ENCODE peak calls at places on chromosomes 12 and 14, in four cellular contexts. P is mesendoderm, I is colonic mucosa, T is neural progenitor cell. S is an unnamed sample.

GRCh38 chr12:82993610-82994009 is 306.9 kb downstream of the TMTC2 start:
- DNase-seq in P (no peak), T (no peak), I (no peak), S (no peak)

GRCh38 chr12:121611306-121611705 is 15.0 kb upstream of the ORAI1 start:
- DNase-seq in T (no peak), P (peak), I (no peak), S (no peak)

GRCh38 chr14:99039316-99040041 is 232.5 kb downstream of the BCL11B start:
- DNase-seq in T (no peak), P (no peak), I (no peak), S (no peak)

GRCh38 chr12:7498832-7499231 is 4.7 kb downstream of the CD163 start:
- DNase-seq in T (no peak), P (peak), I (no peak), S (no peak)

GRCh38 chr12:111201036-111201435 is 167.9 kb downstream of the PHETA1 start:
- DNase-seq in P (peak), I (no peak), T (peak), S (no peak)

GRCh38 chr14:22887260-22887989 is 4.4 kb downstream of the REM2 start:
- DNase-seq in I (peak), T (peak), P (peak), S (no peak)

GRCh38 chr12:27504506-27504905 is 19.5 kb upstream of the PPFIBP1 start:
- DNase-seq in P (no peak), T (no peak), I (no peak), S (no peak)

GRCh38 chr14:54776361-54777001 is 126.1 kb downstream of the GCH1 start:
- DNase-seq in I (no peak), T (no peak), P (no peak), S (peak)

GRCh38 chr12:44581642-44582242 is 294.4 kb downstream of the NELL2 start:
- DNase-seq in I (no peak), T (peak), P (peak), S (no peak)

GRCh38 chr12:71746983-71747611 is 7.6 kb upstream of the RAB21 start:
- DNase-seq in I (peak), P (peak), T (peak), S (no peak)

GRCh38 chr14:24428628-24429394 is 657 bp downstream of the CBLN3 start:
- DNase-seq in I (no peak), P (peak), T (no peak), S (no peak)

GRCh38 chr12:120646044-120646443 is 5.6 kb downstream of the CABP1 start:
- DNase-seq in P (no peak), T (no peak), I (no peak), S (no peak)

GRCh38 chr14:60327447-60328331 is 78.7 kb downstream of the PPM1A start:
- DNase-seq in P (peak), T (peak), I (peak), S (no peak)

GRCh38 chr14:23071975-23072539 is 14.7 kb upstream of the CDH24 start:
- DNase-seq in T (peak), I (peak), P (peak), S (no peak)

GRCh38 chr12:12870454-12870853 is 20.9 kb upstream of the GPRC5A start:
- DNase-seq in P (peak), T (no peak), I (no peak), S (peak)

GRCh38 chr12:16006752-16007151 is 95.6 kb downstream of the DERA start:
- DNase-seq in P (no peak), I (no peak), T (no peak), S (no peak)

GRCh38 chr12:89195470-89195869 is 156.8 kb downstream of the DUSP6 start:
- DNase-seq in T (no peak), I (no peak), P (no peak), S (no peak)

GRCh38 chr12:124573839-124574786 is 6.7 kb upstream of the NCOR2 start:
- DNase-seq in T (no peak), I (no peak), P (no peak), S (no peak)

GRCh38 chr12:111322336-111323250 is 46.3 kb downstream of the PHETA1 start:
- DNase-seq in I (no peak), P (no peak), T (no peak), S (no peak)

GRCh38 chr14:33271216-33271615 is 332.5 kb downstream of the NPAS3 start:
- DNase-seq in P (peak), T (no peak), I (no peak), S (no peak)

GRCh38 chr12:11954181-11954580 is 116.6 kb upstream of the BCL2L14 start:
- DNase-seq in T (no peak), I (no peak), P (no peak), S (no peak)

GRCh38 chr12:12405882-12406281 is 49.0 kb downstream of the BORCS5 start:
- DNase-seq in T (no peak), I (peak), P (no peak), S (no peak)

GRCh38 chr12:80272516-80272915 is 171.5 kb upstream of the PTPRQ start:
- DNase-seq in P (no peak), I (no peak), T (peak), S (no peak)

GRCh38 chr14:101022916-101023435 is 119.5 kb upstream of the RTL1 start:
- DNase-seq in P (no peak), I (peak), T (no peak), S (no peak)

GRCh38 chr12:25084816-25085215 is 110.1 kb downstream of the DNAI7 start:
- DNase-seq in T (peak), P (peak), I (no peak), S (no peak)
- H3K9ac ChIP-seq in T (no peak), P (no peak), I (no peak), S (no peak)

GRCh38 chr14:73426877-73427276 is 31.5 kb downstream of the NUMB start:
- DNase-seq in P (no peak), I (no peak), T (no peak), S (no peak)

GRCh38 chr14:73424453-73424852 is 33.9 kb downstream of the NUMB start:
- DNase-seq in I (no peak), P (no peak), T (no peak), S (no peak)

GRCh38 chr14:73428354-73428824 is 30.0 kb downstream of the NUMB start:
- DNase-seq in P (no peak), T (no peak), I (no peak), S (no peak)

GRCh38 chr14:73432124-73432523 is 26.2 kb downstream of the NUMB start:
- DNase-seq in I (no peak), P (no peak), T (no peak), S (no peak)

GRCh38 chr14:73427516-73428264 is 30.7 kb downstream of the NUMB start:
- DNase-seq in T (no peak), I (no peak), P (no peak), S (no peak)
- H3K9ac ChIP-seq in T (no peak), I (no peak), P (no peak), S (no peak)

GRCh38 chr12:52045794-52046199 is 5.4 kb upstream of the NR4A1 start:
- DNase-seq in I (peak), P (no peak), T (no peak), S (no peak)
- H3K9ac ChIP-seq in I (peak), P (no peak), T (no peak), S (no peak)

GRCh38 chr12:113347892-113348291 is 10.5 kb upstream of the PLBD2 start:
- DNase-seq in P (no peak), I (no peak), T (no peak), S (no peak)

GRCh38 chr12:113346387-113346786 is 11.5 kb upstream of the SLC8B1 start:
- DNase-seq in P (no peak), I (no peak), T (no peak), S (no peak)

GRCh38 chr12:113345318-113345717 is 10.4 kb upstream of the SLC8B1 start:
- DNase-seq in T (no peak), P (no peak), I (no peak), S (no peak)

GRCh38 chr12:113348849-113349536 is 9.4 kb upstream of the PLBD2 start:
- DNase-seq in T (peak), P (peak), I (no peak), S (no peak)

DNA sequence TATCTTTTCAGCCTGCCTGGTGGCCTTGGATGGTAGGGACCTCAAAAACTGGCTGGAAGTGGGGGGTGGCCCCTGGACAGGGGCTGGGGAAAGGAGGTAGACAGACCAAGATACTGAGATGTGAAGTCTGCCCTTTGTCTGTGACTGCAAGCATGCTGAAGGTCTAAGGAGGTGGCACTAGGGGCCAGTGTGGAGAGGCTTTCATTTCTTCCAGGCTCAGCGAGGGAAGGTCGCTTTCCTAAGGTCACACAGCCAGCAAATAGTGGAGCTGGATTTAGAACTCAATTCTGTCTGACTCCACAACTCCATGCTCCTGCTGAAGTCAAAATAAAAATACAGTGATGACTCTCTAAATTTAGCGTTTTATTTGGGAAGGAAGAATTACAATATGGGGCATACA is 11.3 kb upstream of the PLBD2 start:
- DNase-seq in I (no peak), P (peak), T (no peak), S (no peak)
- H3K9ac ChIP-seq in I (no peak), P (no peak), T (no peak), S (no peak)

GRCh38 chr12:109718390-109718789 is 4.8 kb downstream of the FAM222A start:
- DNase-seq in T (peak), P (peak), I (no peak), S (no peak)

GRCh38 chr12:109716092-109716479 is 2.5 kb downstream of the FAM222A start:
- DNase-seq in P (no peak), T (no peak), I (no peak), S (no peak)

GRCh38 chr12:109719123-109720022 is 5.7 kb downstream of the FAM222A start:
- DNase-seq in P (peak), I (no peak), T (peak), S (no peak)

GRCh38 chr12:109716512-109717389 is 3.1 kb downstream of the FAM222A start:
- DNase-seq in P (no peak), T (no peak), I (peak), S (no peak)

GRCh38 chr12:109717390-109718357 is 4.0 kb downstream of the FAM222A start:
- DNase-seq in P (peak), T (no peak), I (no peak), S (no peak)
- H3K9ac ChIP-seq in P (peak), T (no peak), I (no peak), S (no peak)

DNA sequence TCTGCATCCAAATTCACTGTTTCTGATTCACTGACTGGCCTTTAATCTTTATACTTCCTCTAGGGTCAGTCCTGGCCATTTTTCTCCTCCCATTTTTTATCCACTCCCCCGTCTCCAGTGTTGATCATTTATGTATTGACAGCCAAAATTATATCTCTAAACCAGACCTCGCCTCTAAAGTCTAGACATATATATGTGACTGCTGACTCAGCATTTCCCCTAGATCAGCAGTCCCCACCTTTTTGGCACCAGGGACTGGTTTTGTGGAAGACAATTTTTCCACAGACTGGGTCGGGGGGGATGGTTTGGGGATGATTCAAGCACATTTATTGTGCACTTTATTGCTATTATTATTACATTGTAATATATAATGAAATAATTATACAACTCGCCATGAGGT is 88.3 kb upstream of the DAAM1 start:
- DNase-seq in P (no peak), I (no peak), T (no peak), S (no peak)
- H3K9ac ChIP-seq in P (no peak), I (no peak), T (no peak), S (no peak)

GRCh38 chr12:93723568-93723930 is 46.4 kb downstream of the CRADD start:
- DNase-seq in I (no peak), P (no peak), T (no peak), S (no peak)
- H3K9ac ChIP-seq in I (no peak), P (no peak), T (no peak), S (no peak)

DNA sequence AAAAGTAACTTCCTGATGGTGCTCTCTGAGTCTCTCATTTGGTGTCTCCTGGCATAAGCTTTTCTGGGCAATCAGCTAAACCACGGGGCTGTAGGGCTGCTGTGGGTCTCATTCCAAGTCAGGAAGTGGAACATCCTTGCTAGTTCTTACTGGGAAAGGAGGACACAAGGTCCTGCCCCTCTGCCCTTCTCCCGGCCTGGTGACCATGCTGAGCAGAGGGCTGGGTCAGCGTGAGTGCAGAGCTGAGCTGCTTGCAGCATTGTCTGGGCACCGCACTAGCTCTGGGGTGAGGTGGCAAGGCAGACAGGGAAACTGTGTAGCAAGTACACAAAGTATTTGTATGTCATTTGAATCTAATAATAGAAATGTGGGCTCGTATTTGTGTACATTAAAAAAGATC is 45.0 kb upstream of the ASPG start:
- DNase-seq in I (no peak), T (no peak), P (peak), S (no peak)
- H3K9ac ChIP-seq in I (no peak), T (no peak), P (no peak), S (no peak)

DNA sequence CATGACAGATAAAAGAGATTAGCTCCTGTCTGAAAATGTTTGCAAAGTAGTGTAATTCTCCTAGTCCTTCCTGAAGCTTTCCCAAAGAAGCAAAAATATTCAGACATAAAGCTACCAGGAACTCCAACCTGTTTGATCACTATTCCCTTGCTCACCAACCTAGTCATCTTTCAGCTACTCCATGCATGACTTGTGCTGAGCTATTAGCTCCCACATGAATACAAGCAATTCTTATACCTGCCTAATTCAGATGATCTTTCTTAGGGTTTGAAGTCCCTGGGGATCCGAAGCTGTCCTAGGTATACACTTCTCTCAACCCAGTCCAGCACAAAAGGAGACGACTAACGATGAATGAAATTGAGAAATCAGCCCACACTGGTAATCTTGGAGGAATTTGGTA is 691 bp upstream of the PTGR2 start:
- DNase-seq in T (peak), P (peak), I (no peak), S (no peak)
- H3K9ac ChIP-seq in T (no peak), P (peak), I (peak), S (peak)

S was measured in keratinocyte.